ENCODE peak calls at places on chromosomes 12 and 14, in eight cellular contexts. O, I, P, D, R, S, Y and M are unnamed samples.

GRCh38 chr14:50059773-50060629 is 56.4 kb downstream of the VCPKMT start:
- DNase-seq in O (no peak), I (no peak), P (peak; percentile 13), D (no peak), R (no peak), S (no peak), Y (no peak), M (no peak)

GRCh38 chr12:12008931-12009611 is 61.7 kb upstream of the BCL2L14 start:
- DNase-seq in O (peak; percentile 46), I (peak; percentile 28), P (peak; percentile 42), D (no peak), R (no peak), S (no peak), Y (no peak), M (no peak)

GRCh38 chr14:95467657-95468056 is 48.8 kb downstream of the SYNE3 start:
- DNase-seq in O (no peak), I (no peak), P (no peak), D (no peak), R (no peak), S (no peak), Y (no peak), M (no peak)

GRCh38 chr14:56855891-56856461 is 45.7 kb upstream of the OTX2 start:
- DNase-seq in O (no peak), I (no peak), P (no peak), D (no peak), R (no peak), S (no peak), Y (no peak), M (no peak)

GRCh38 chr14:79802096-79802495 is 409.2 kb downstream of the DIO2 start:
- DNase-seq in O (no peak), I (no peak), P (no peak), D (no peak), R (no peak), S (no peak), Y (no peak), M (no peak)

GRCh38 chr12:30942936-30943335 is 16.4 kb downstream of the TSPAN11 start:
- DNase-seq in O (no peak), I (no peak), P (no peak), D (no peak), R (no peak), S (no peak), Y (no peak), M (no peak)

GRCh38 chr12:57604454-57605307 is at the start of gene DTX3:
- DNase-seq in O (no peak), I (peak; percentile 39), P (peak; percentile 64), D (no peak), R (no peak), S (no peak), Y (no peak), M (peak; percentile 83)

GRCh38 chr12:22529281-22530060 is 14.9 kb downstream of the C2CD5 start:
- DNase-seq in O (no peak), I (peak; percentile 29), P (no peak), D (no peak), R (no peak), S (no peak), Y (peak; percentile 26), M (no peak)

GRCh38 chr14:100825691-100826331 is at the start of gene MEG3:
- DNase-seq in O (no peak), I (peak; percentile 89), P (no peak), D (peak; percentile 22), R (no peak), S (no peak), Y (peak; percentile 51), M (no peak)

GRCh38 chr14:100828448-100828834 is 2.5 kb downstream of the MEG3 start:
- DNase-seq in O (no peak), I (no peak), P (no peak), D (no peak), R (no peak), S (no peak), Y (no peak), M (no peak)

GRCh38 chr14:100827751-100828447 is 2.0 kb downstream of the MEG3 start:
- DNase-seq in O (no peak), I (peak; percentile 81), P (no peak), D (no peak), R (no peak), S (no peak), Y (no peak), M (no peak)

GRCh38 chr14:100826371-100827139 is 637 bp downstream of the MEG3 start:
- DNase-seq in O (no peak), I (peak; percentile 15), P (no peak), D (no peak), R (no peak), S (no peak), Y (no peak), M (no peak)

GRCh38 chr14:100827140-100827517 is 1.2 kb downstream of the MEG3 start:
- DNase-seq in O (no peak), I (peak; percentile 49), P (no peak), D (no peak), R (no peak), S (no peak), Y (no peak), M (no peak)
- TF ChIP-seq CTCF in O (no peak), I (peak; percentile 46), P (no peak), D (peak; percentile 77), R (no peak), S (no peak), Y (peak; percentile 46), M (no peak)

DNA sequence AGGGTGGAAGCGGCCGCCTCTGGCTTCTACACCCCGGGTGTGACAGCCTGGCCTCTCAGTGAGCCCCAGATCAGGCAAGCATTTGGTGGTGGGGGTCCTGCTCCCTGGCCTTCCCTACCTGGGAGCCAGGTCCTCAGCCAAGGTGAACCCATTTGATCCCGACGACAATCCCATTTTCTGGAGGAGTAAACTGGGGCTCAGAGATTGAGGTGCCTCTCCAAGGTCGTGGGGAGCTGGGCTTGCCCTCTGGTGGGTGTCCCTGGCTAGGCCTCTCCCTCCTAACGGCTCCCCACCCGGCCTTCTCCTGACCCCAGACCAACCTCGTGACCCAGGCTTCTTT is 2.7 kb upstream of the EXOC3L4 start:
- DNase-seq in O (no peak), I (no peak), P (no peak), D (no peak), R (no peak), S (no peak), Y (no peak), M (no peak)
- TF ChIP-seq CTCF in O (peak; percentile 39), I (no peak), P (no peak), D (no peak), R (no peak), S (no peak), Y (no peak), M (no peak)

GRCh38 chr12:17949558-17950141 is 140.3 kb downstream of the RERGL start:
- DNase-seq in O (no peak), I (no peak), P (no peak), D (no peak), R (no peak), S (peak; percentile 17), Y (no peak), M (no peak)

GRCh38 chr12:17950898-17951297 is 139.1 kb downstream of the RERGL start:
- DNase-seq in O (no peak), I (no peak), P (no peak), D (no peak), R (no peak), S (no peak), Y (no peak), M (no peak)

GRCh38 chr12:17954788-17955187 is 135.2 kb downstream of the RERGL start:
- DNase-seq in O (no peak), I (no peak), P (no peak), D (no peak), R (no peak), S (no peak), Y (no peak), M (no peak)
- TF ChIP-seq CTCF in O (no peak), I (peak; percentile 8), P (no peak), D (no peak), R (no peak), S (no peak), Y (no peak), M (no peak)

GRCh38 chr12:114858388-114859146 is 174.6 kb upstream of the TBX3 start:
- DNase-seq in O (no peak), I (no peak), P (no peak), D (no peak), R (no peak), S (no peak), Y (no peak), M (no peak)
- TF ChIP-seq CTCF in O (no peak), I (peak; percentile 31), P (no peak), D (peak; percentile 19), R (no peak), S (no peak), Y (peak; percentile 37), M (no peak)

GRCh38 chr14:32405856-32406255 is 76.8 kb downstream of the AKAP6 start:
- DNase-seq in O (no peak), I (no peak), P (no peak), D (no peak), R (no peak), S (no peak), Y (no peak), M (no peak)
- TF ChIP-seq CTCF in O (no peak), I (no peak), P (no peak), D (no peak), R (no peak), S (no peak), Y (no peak), M (no peak)

GRCh38 chr12:44774815-44775411 is 101.2 kb downstream of the NELL2 start:
- DNase-seq in O (no peak), I (peak; percentile 7), P (peak; percentile 40), D (no peak), R (no peak), S (peak; percentile 49), Y (peak; percentile 3), M (peak; percentile 31)
- TF ChIP-seq CTCF in O (peak; percentile 82), I (peak; percentile 61), P (no peak), D (peak; percentile 73), R (peak; percentile 43), S (peak; percentile 60), Y (peak; percentile 85), M (peak; percentile 76)

GRCh38 chr12:80625901-80626300 is 81.5 kb upstream of the MYF6 start:
- DNase-seq in O (no peak), I (no peak), P (no peak), D (no peak), R (no peak), S (no peak), Y (no peak), M (no peak)

GRCh38 chr12:80617733-80618132 is 89.7 kb upstream of the MYF6 start:
- DNase-seq in O (no peak), I (no peak), P (no peak), D (no peak), R (no peak), S (no peak), Y (no peak), M (no peak)

GRCh38 chr12:80624986-80625530 is 82.4 kb upstream of the MYF6 start:
- DNase-seq in O (no peak), I (no peak), P (no peak), D (no peak), R (no peak), S (no peak), Y (no peak), M (no peak)

GRCh38 chr12:80620281-80620680 is 87.2 kb upstream of the MYF6 start:
- DNase-seq in O (no peak), I (no peak), P (no peak), D (no peak), R (no peak), S (no peak), Y (no peak), M (no peak)

DNA sequence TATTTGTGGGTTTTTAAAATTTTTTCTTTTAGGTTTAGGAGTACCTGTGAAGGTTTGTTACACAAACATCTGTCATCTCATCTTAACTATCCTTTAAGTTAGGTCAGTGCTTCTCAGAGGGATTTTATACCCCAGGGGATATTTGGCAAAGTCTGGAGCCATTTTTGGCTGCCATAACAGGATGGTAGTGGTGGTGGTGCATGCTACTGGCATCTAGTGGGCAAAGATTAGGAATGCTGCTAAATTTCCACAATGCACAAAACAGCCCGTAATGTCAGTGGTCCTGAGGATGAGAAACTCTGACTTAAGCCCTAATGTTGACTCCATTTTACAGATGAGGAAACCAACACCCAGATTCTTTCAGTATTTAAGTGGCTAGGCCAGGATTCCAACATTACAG is 85.2 kb upstream of the MYF6 start:
- DNase-seq in O (no peak), I (no peak), P (no peak), D (no peak), R (no peak), S (no peak), Y (no peak), M (no peak)
- TF ChIP-seq CTCF in O (no peak), I (peak; percentile 32), P (no peak), D (no peak), R (no peak), S (no peak), Y (peak; percentile 24), M (no peak)